ENCODE peak calls at places on chromosomes 7 and 10, in seven cellular contexts. W, F, E, Z, I, J and N are unnamed samples.
A peak's percentile ranks its signal among the peaks of the same experiment; 100 is the strongest.

GRCh38 chr10:16429539-16429938 is 7.3 kb upstream of the PTER start:
- DNase-seq in Z (no peak), F (no peak), E (no peak), J (no peak), I (no peak), W (no peak), N (no peak)

GRCh38 chr10:62527019-62527827 is 153.1 kb downstream of the ZNF365 start:
- DNase-seq in W (no peak), F (no peak), J (peak; percentile 90), E (no peak), I (no peak), Z (no peak), N (no peak)

GRCh38 chr7:139948167-139948566 is 114.6 kb downstream of the PARP12 start:
- DNase-seq in W (no peak), Z (no peak), J (no peak), E (no peak), F (no peak), I (no peak), N (no peak)

GRCh38 chr7:120583835-120584586 is 273.9 kb downstream of the TSPAN12 start:
- DNase-seq in E (peak; percentile 24), J (no peak), Z (no peak), I (no peak), F (no peak), W (no peak), N (no peak)

GRCh38 chr7:79272938-79273337 is 180.5 kb downstream of the MAGI2 start:
- DNase-seq in Z (no peak), I (no peak), F (no peak), J (no peak), E (no peak), W (no peak), N (no peak)

GRCh38 chr10:127952918-127953317 is 46.0 kb downstream of the PTPRE start:
- DNase-seq in J (no peak), F (no peak), I (no peak), Z (no peak), E (no peak), W (no peak), N (no peak)

GRCh38 chr7:23710000-23710399 is at the start of gene STK31:
- DNase-seq in I (no peak), W (peak; percentile 32), F (no peak), J (no peak), E (no peak), Z (no peak), N (no peak)

GRCh38 chr7:45052011-45052410 is 36.8 kb downstream of the NACAD start:
- DNase-seq in Z (no peak), F (no peak), J (no peak), E (no peak), I (no peak), W (no peak), N (peak; percentile 4)

GRCh38 chr10:66877359-66877758 is 48.5 kb upstream of the LRRTM3 start:
- DNase-seq in W (no peak), I (no peak), J (no peak), E (no peak), Z (no peak), F (no peak), N (no peak)

GRCh38 chr10:127195571-127196226 is 692 bp downstream of the INSYN2A start:
- DNase-seq in W (peak; percentile 44), J (no peak), F (no peak), Z (no peak), I (no peak), E (no peak), N (peak; percentile 15)

GRCh38 chr10:17682236-17682946 is 38.4 kb downstream of the STAM start:
- DNase-seq in I (no peak), E (no peak), Z (no peak), J (no peak), W (no peak), F (no peak), N (no peak)

GRCh38 chr7:156143158-156143557 is 330.9 kb upstream of the SHH start:
- DNase-seq in F (no peak), I (no peak), W (no peak), J (no peak), Z (no peak), E (no peak), N (no peak)

GRCh38 chr10:70558871-70559810 is 43.4 kb downstream of the PRF1 start:
- DNase-seq in Z (peak; percentile 93), W (peak; percentile 73), I (no peak), F (peak; percentile 48), E (peak; percentile 65), J (no peak), N (peak; percentile 64)

GRCh38 chr7:142088022-142088714 is 23.4 kb upstream of the MGAM2 start:
- DNase-seq in F (no peak), Z (no peak), W (no peak), I (no peak), J (no peak), E (no peak), N (no peak)

GRCh38 chr10:6504296-6504695 is 75.8 kb downstream of the PRKCQ start:
- DNase-seq in W (no peak), E (no peak), I (no peak), Z (no peak), F (no peak), J (no peak), N (no peak)

GRCh38 chr7:148719753-148720152 is 21.1 kb downstream of the CUL1 start:
- DNase-seq in Z (no peak), W (no peak), J (no peak), I (no peak), E (no peak), F (no peak), N (no peak)

GRCh38 chr7:48832303-48832845 is 92.0 kb upstream of the CDC14C start:
- DNase-seq in Z (no peak), J (no peak), E (no peak), I (no peak), W (no peak), F (no peak), N (no peak)

GRCh38 chr10:62231371-62231770 is 37.3 kb downstream of the RTKN2 start:
- DNase-seq in W (no peak), F (peak; percentile 6), Z (no peak), E (no peak), J (no peak), I (no peak), N (no peak)

GRCh38 chr10:82310839-82311238 is 435.8 kb downstream of the NRG3 start:
- DNase-seq in Z (no peak), E (no peak), J (no peak), I (no peak), W (no peak), F (no peak), N (no peak)

GRCh38 chr7:781936-782529 is 50.2 kb upstream of the SUN1 start:
- DNase-seq in F (no peak), W (no peak), Z (no peak), E (no peak), I (no peak), J (no peak), N (no peak)

GRCh38 chr10:113151178-113151577 is 201.1 kb downstream of the TCF7L2 start:
- DNase-seq in E (no peak), Z (no peak), I (no peak), W (no peak), J (no peak), F (no peak), N (no peak)

GRCh38 chr7:151793991-151794507 is 82.9 kb downstream of the PRKAG2 start:
- DNase-seq in E (no peak), F (no peak), Z (no peak), I (no peak), J (no peak), W (peak; percentile 7), N (no peak)

DNA sequence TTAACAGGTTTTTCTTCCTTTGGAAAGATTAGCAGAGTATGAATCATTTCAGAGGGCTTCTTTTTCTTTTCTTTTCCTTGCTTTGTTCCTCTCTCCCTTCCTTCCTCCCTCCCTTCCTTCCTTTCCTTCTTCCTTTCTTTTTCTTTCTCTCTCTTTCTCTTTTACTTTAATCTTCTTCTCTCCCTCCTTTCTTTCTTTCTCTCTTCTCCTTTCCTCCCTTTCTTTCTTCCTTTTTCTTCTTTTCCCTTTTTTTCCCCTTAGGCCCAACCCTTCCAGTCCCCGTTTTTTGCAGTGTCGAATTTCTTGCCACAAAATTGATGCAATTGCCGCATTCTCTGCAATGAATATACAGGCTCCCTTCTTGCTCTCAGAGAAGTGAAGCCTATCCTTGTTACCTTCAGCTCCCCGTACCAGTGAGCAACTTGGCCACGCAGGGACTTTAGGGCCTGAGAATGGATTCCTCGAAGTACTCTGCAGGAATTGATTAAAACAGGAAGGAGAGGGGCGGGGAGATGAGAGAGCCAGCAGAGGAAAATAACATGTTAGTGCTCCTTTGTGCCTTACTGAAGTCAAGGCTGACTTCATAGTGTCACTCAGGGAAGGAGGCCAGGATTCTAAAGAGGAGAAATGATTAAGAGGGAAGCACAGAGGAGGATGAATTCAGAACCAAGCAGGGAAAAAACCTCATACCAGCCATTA is 195.4 kb upstream of the RHOBTB1 start:
- DNase-seq in F (no peak), Z (no peak), J (no peak), I (no peak), W (peak; percentile 12), E (no peak), N (no peak)
- TF ChIP-seq SP1 in F (no peak), Z (no peak), J (no peak), I (no peak), W (no peak), E (no peak), N (no peak)

DNA sequence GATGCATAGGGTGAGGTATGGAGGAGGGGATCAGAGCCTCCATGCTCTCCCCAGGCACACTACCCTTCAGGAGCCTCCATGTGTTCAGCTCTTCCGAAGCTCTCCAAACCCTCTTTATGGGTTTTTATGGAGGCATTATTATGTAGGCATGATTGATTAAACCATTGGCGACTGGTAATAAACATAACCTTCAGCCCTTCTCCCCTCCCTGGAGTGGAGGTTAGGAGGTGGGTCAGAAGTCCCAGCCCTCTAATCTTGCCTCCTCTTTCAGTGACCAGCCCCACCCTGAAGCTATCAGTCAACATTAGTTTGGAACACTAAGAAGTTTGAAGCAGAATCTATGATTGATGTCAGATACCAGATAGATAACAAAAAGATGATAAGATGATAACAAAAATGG is 23.3 kb downstream of the CAPZA2 start:
- DNase-seq in E (no peak), W (no peak), Z (no peak), I (no peak), F (no peak), J (no peak), N (no peak)
- TF ChIP-seq SP1 in E (no peak), W (no peak), Z (no peak), I (no peak), F (no peak), J (no peak), N (no peak)

DNA sequence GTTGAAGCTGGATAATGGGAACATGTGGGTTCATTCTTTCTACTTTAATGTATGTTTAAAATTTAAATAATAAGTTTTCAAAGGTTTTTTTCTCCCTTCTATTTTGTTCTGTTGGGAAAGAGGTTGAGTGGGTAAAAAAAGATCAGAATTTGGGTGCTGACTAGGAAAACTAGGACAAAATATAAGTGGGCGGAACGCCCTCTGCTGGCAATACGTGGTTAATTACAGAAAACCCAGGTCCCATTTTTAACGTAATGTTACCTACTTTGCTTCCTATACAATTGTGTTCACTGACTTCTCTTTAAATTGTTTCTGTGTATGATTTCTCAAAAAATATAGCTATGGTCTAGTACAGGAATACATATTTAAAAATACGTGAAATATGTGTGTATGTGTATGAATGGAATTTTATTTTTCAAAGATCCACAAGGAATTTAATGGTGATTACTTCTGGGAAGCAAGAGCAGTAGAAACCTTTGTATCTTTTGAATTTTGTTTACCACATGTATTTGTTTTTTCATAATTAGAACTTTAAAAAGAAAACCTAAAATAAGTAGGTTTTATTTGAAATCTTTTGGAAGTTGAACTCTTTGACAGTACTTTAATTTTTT is 8.7 kb downstream of the ECD start:
- DNase-seq in F (peak; percentile 59), W (peak; percentile 57), I (peak; percentile 3), J (peak; percentile 30), Z (peak; percentile 54), E (no peak), N (peak; percentile 47)
- TF ChIP-seq SP1 in F (no peak), W (no peak), I (no peak), J (no peak), Z (no peak), E (no peak), N (no peak)

GRCh38 chr10:79275431-79275851 is 71.8 kb upstream of the PPIF start:
- DNase-seq in E (no peak), J (no peak), W (no peak), I (no peak), Z (no peak), F (no peak), N (no peak)
- TF ChIP-seq SP1 in E (no peak), J (no peak), W (no peak), I (no peak), Z (no peak), F (no peak), N (no peak)